ENCODE peak calls at places on chromosome 15, in six cellular contexts. One of them, this sample, is unnamed.

GRCh38 chr15:99283739-99284138 is 32.5 kb downstream of the LRRC28 start:
- DNase-seq in endothelial cell of umbilical vein: peak; percentile 42
- DNase-seq in sigmoid colon: no peak
- DNase-seq in nephron progenitor cell: no peak
- DNase-seq in fibroblast of villous mesenchyme: no peak
- DNase-seq in body of pancreas: no peak
- DNase-seq in this sample: no peak

GRCh38 chr15:70596354-70597055 is 166.9 kb downstream of the UACA start:
- DNase-seq in endothelial cell of umbilical vein: peak; percentile 8
- DNase-seq in sigmoid colon: no peak
- DNase-seq in nephron progenitor cell: no peak
- DNase-seq in fibroblast of villous mesenchyme: peak; percentile 74
- DNase-seq in body of pancreas: no peak
- DNase-seq in this sample: no peak

GRCh38 chr15:98503970-98504369 is 144.4 kb upstream of the IGF1R start:
- DNase-seq in endothelial cell of umbilical vein: no peak
- DNase-seq in sigmoid colon: no peak
- DNase-seq in nephron progenitor cell: no peak
- DNase-seq in fibroblast of villous mesenchyme: peak; percentile 82
- DNase-seq in body of pancreas: peak; percentile 10
- DNase-seq in this sample: no peak

GRCh38 chr15:29911705-29912104 is 89.4 kb upstream of the TJP1 start:
- DNase-seq in endothelial cell of umbilical vein: no peak
- DNase-seq in sigmoid colon: no peak
- DNase-seq in nephron progenitor cell: no peak
- DNase-seq in fibroblast of villous mesenchyme: no peak
- DNase-seq in body of pancreas: no peak
- DNase-seq in this sample: no peak

GRCh38 chr15:83092309-83092976 is 15.0 kb upstream of the TM6SF1 start:
- DNase-seq in endothelial cell of umbilical vein: peak; percentile 95
- DNase-seq in sigmoid colon: peak; percentile 73
- DNase-seq in nephron progenitor cell: no peak
- DNase-seq in fibroblast of villous mesenchyme: peak; percentile 42
- DNase-seq in body of pancreas: peak; percentile 68
- DNase-seq in this sample: no peak

GRCh38 chr15:42289166-42289565 is 15.9 kb upstream of the TMEM87A start:
- DNase-seq in endothelial cell of umbilical vein: no peak
- DNase-seq in sigmoid colon: no peak
- DNase-seq in nephron progenitor cell: no peak
- DNase-seq in fibroblast of villous mesenchyme: no peak
- DNase-seq in body of pancreas: no peak
- DNase-seq in this sample: no peak

GRCh38 chr15:69570997-69571396 is 118.4 kb downstream of the RPLP1 start:
- DNase-seq in endothelial cell of umbilical vein: no peak
- DNase-seq in sigmoid colon: no peak
- DNase-seq in nephron progenitor cell: no peak
- DNase-seq in fibroblast of villous mesenchyme: no peak
- DNase-seq in body of pancreas: no peak
- DNase-seq in this sample: no peak

GRCh38 chr15:33201376-33202189 is 7.1 kb upstream of the FMN1 start:
- DNase-seq in endothelial cell of umbilical vein: peak; percentile 21
- DNase-seq in sigmoid colon: no peak
- DNase-seq in nephron progenitor cell: peak; percentile 21
- DNase-seq in fibroblast of villous mesenchyme: peak; percentile 34
- DNase-seq in body of pancreas: peak; percentile 75
- DNase-seq in this sample: no peak

GRCh38 chr15:82870727-82871576 is 61.5 kb downstream of the WHAMM start:
- DNase-seq in endothelial cell of umbilical vein: no peak
- DNase-seq in sigmoid colon: no peak
- DNase-seq in nephron progenitor cell: no peak
- DNase-seq in fibroblast of villous mesenchyme: no peak
- DNase-seq in body of pancreas: peak; percentile 60
- DNase-seq in this sample: no peak

GRCh38 chr15:68614621-68615035 is 35.8 kb downstream of the CORO2B start:
- DNase-seq in endothelial cell of umbilical vein: no peak
- DNase-seq in sigmoid colon: peak; percentile 75
- DNase-seq in nephron progenitor cell: peak; percentile 59
- DNase-seq in fibroblast of villous mesenchyme: no peak
- DNase-seq in body of pancreas: no peak
- DNase-seq in this sample: peak; percentile 84

GRCh38 chr15:30023798-30024295 is 58.9 kb upstream of the GOLGA8J start:
- DNase-seq in endothelial cell of umbilical vein: peak; percentile 51
- DNase-seq in sigmoid colon: no peak
- DNase-seq in nephron progenitor cell: no peak
- DNase-seq in fibroblast of villous mesenchyme: peak; percentile 45
- DNase-seq in body of pancreas: no peak
- DNase-seq in this sample: no peak

GRCh38 chr15:89333011-89333860 is 1.4 kb downstream of the POLG start:
- DNase-seq in endothelial cell of umbilical vein: no peak
- DNase-seq in sigmoid colon: peak; percentile 61
- DNase-seq in nephron progenitor cell: peak; percentile 18
- DNase-seq in fibroblast of villous mesenchyme: no peak
- DNase-seq in body of pancreas: no peak
- DNase-seq in this sample: peak; percentile 93

GRCh38 chr15:42364529-42364928 is 5.2 kb downstream of the CAPN3 start:
- DNase-seq in endothelial cell of umbilical vein: peak; percentile 76
- DNase-seq in sigmoid colon: no peak
- DNase-seq in nephron progenitor cell: no peak
- DNase-seq in fibroblast of villous mesenchyme: no peak
- DNase-seq in body of pancreas: peak; percentile 22
- DNase-seq in this sample: no peak

GRCh38 chr15:61794276-61794675 is 266.0 kb downstream of the VPS13C start:
- DNase-seq in endothelial cell of umbilical vein: no peak
- DNase-seq in sigmoid colon: no peak
- DNase-seq in nephron progenitor cell: no peak
- DNase-seq in fibroblast of villous mesenchyme: peak; percentile 28
- DNase-seq in body of pancreas: no peak
- DNase-seq in this sample: no peak

GRCh38 chr15:38374477-38374876 is 79.5 kb upstream of the FAM98B start:
- DNase-seq in endothelial cell of umbilical vein: no peak
- DNase-seq in sigmoid colon: no peak
- DNase-seq in nephron progenitor cell: no peak
- DNase-seq in fibroblast of villous mesenchyme: no peak
- DNase-seq in body of pancreas: no peak
- DNase-seq in this sample: no peak

GRCh38 chr15:67063689-67064606 is 1.5 kb upstream of the SMAD3 start:
- DNase-seq in endothelial cell of umbilical vein: no peak
- DNase-seq in sigmoid colon: no peak
- DNase-seq in nephron progenitor cell: peak; percentile 49
- DNase-seq in fibroblast of villous mesenchyme: peak; percentile 73
- DNase-seq in body of pancreas: peak; percentile 70
- DNase-seq in this sample: no peak

GRCh38 chr15:34855397-34855796 is 60.0 kb upstream of the ACTC1 start:
- DNase-seq in endothelial cell of umbilical vein: peak; percentile 91
- DNase-seq in sigmoid colon: no peak
- DNase-seq in nephron progenitor cell: no peak
- DNase-seq in fibroblast of villous mesenchyme: peak; percentile 52
- DNase-seq in body of pancreas: no peak
- DNase-seq in this sample: no peak

GRCh38 chr15:31598620-31599019 is 272.0 kb downstream of the KLF13 start:
- DNase-seq in endothelial cell of umbilical vein: no peak
- DNase-seq in sigmoid colon: no peak
- DNase-seq in nephron progenitor cell: peak; percentile 50
- DNase-seq in fibroblast of villous mesenchyme: no peak
- DNase-seq in body of pancreas: no peak
- DNase-seq in this sample: no peak

GRCh38 chr15:74264081-74264501 is 28.0 kb downstream of the CCDC33 start:
- DNase-seq in endothelial cell of umbilical vein: no peak
- DNase-seq in sigmoid colon: no peak
- DNase-seq in nephron progenitor cell: no peak
- DNase-seq in fibroblast of villous mesenchyme: no peak
- DNase-seq in body of pancreas: no peak
- DNase-seq in this sample: no peak

GRCh38 chr15:90497912-90498311 is 31.8 kb upstream of the CRTC3 start:
- DNase-seq in endothelial cell of umbilical vein: no peak
- DNase-seq in sigmoid colon: no peak
- DNase-seq in nephron progenitor cell: peak; percentile 3
- DNase-seq in fibroblast of villous mesenchyme: no peak
- DNase-seq in body of pancreas: no peak
- DNase-seq in this sample: no peak

DNA sequence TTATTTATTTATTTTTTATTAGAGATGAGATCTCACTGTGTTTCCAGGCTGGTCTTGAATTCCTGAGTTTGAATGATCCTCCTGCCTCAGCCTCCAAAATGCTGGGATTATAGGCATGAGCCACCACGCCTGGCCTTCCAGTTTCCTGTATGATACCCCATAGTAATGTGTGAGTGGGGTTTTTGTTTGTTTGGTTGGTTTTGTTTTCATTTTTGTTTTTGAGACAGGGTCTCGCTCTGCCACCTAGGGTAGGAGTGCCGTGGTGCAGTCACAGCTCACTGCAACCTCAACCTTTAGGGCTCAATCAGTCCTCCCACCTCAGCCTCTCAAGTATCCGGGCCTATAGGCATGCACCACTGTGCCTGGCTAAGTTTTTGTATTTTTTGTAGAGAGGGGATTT is 30.9 kb downstream of the GOLM2 start:
- DNase-seq in endothelial cell of umbilical vein: no peak
- DNase-seq in sigmoid colon: no peak
- DNase-seq in nephron progenitor cell: no peak
- DNase-seq in fibroblast of villous mesenchyme: no peak
- DNase-seq in body of pancreas: no peak
- DNase-seq in this sample: no peak
- TF ChIP-seq CTCF in endothelial cell of umbilical vein: no peak
- TF ChIP-seq CTCF in sigmoid colon: no peak
- TF ChIP-seq CTCF in nephron progenitor cell: no peak
- TF ChIP-seq CTCF in fibroblast of villous mesenchyme: no peak
- TF ChIP-seq CTCF in body of pancreas: no peak
- TF ChIP-seq CTCF in this sample: no peak

DNA sequence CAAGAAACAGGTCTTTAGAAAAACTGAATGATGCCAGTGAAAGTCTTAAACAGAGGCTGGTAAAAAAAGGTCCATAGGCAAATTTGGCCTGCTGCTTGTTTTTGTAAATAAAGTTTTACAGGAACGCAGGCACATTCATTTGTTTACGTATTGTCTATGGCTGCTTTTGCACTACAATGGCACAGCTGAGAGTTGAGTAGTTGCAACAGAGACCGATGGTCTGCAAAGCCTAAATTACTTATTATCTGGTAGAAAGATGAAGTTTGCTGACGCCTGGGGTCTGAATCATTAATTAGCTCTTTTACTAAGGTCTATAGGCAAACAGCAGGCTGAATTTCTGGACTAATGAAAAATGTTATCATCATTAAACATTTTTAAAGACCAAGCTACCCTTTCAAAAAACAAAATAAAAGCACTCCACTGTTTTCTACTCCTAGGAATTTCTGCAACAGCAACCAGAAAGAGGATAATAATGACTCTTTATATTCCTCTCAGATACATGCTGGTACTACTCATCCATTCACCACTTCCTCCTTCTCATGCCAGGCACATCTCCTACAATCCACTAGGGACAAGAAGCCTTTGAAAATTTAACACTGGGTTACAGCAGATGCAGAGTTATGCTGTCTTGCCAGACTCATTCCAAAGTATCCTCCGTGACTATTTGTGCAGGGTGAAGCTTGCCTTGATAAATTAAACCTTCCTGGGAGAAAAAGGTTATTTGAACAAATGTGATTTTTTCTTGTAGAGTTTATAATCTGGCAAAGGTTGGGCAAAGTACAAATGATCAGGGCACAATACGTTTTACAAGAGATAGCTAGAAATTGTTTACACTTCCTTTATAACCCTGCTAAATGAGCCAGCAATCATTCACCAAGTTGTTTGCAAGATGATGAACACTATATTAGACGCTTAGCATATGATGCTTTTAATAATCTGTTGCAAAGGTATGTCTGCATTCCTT is 6.0 kb downstream of the GATM start:
- DNase-seq in endothelial cell of umbilical vein: no peak
- DNase-seq in sigmoid colon: no peak
- DNase-seq in nephron progenitor cell: no peak
- DNase-seq in fibroblast of villous mesenchyme: no peak
- DNase-seq in body of pancreas: peak; percentile 59
- DNase-seq in this sample: no peak
- TF ChIP-seq CTCF in endothelial cell of umbilical vein: no peak
- TF ChIP-seq CTCF in sigmoid colon: no peak
- TF ChIP-seq CTCF in nephron progenitor cell: no peak
- TF ChIP-seq CTCF in fibroblast of villous mesenchyme: no peak
- TF ChIP-seq CTCF in body of pancreas: peak; percentile 25
- TF ChIP-seq CTCF in this sample: no peak

GRCh38 chr15:60326824-60327654 is 70.7 kb downstream of the ANXA2 start:
- DNase-seq in endothelial cell of umbilical vein: peak; percentile 74
- DNase-seq in sigmoid colon: no peak
- DNase-seq in nephron progenitor cell: peak; percentile 30
- DNase-seq in fibroblast of villous mesenchyme: peak; percentile 59
- DNase-seq in body of pancreas: peak; percentile 38
- DNase-seq in this sample: no peak
- TF ChIP-seq CTCF in endothelial cell of umbilical vein: peak; percentile 64
- TF ChIP-seq CTCF in sigmoid colon: peak; percentile 36
- TF ChIP-seq CTCF in nephron progenitor cell: peak; percentile 97
- TF ChIP-seq CTCF in fibroblast of villous mesenchyme: peak; percentile 85
- TF ChIP-seq CTCF in body of pancreas: peak; percentile 80
- TF ChIP-seq CTCF in this sample: peak; percentile 96

GRCh38 chr15:84818221-84819131 is 1.3 kb downstream of the ALPK3 start:
- DNase-seq in endothelial cell of umbilical vein: peak; percentile 91
- DNase-seq in sigmoid colon: no peak
- DNase-seq in nephron progenitor cell: no peak
- DNase-seq in fibroblast of villous mesenchyme: peak; percentile 34
- DNase-seq in body of pancreas: peak; percentile 83
- DNase-seq in this sample: no peak
- TF ChIP-seq CTCF in endothelial cell of umbilical vein: no peak
- TF ChIP-seq CTCF in sigmoid colon: no peak
- TF ChIP-seq CTCF in nephron progenitor cell: no peak
- TF ChIP-seq CTCF in fibroblast of villous mesenchyme: no peak
- TF ChIP-seq CTCF in body of pancreas: no peak
- TF ChIP-seq CTCF in this sample: peak; percentile 9

DNA sequence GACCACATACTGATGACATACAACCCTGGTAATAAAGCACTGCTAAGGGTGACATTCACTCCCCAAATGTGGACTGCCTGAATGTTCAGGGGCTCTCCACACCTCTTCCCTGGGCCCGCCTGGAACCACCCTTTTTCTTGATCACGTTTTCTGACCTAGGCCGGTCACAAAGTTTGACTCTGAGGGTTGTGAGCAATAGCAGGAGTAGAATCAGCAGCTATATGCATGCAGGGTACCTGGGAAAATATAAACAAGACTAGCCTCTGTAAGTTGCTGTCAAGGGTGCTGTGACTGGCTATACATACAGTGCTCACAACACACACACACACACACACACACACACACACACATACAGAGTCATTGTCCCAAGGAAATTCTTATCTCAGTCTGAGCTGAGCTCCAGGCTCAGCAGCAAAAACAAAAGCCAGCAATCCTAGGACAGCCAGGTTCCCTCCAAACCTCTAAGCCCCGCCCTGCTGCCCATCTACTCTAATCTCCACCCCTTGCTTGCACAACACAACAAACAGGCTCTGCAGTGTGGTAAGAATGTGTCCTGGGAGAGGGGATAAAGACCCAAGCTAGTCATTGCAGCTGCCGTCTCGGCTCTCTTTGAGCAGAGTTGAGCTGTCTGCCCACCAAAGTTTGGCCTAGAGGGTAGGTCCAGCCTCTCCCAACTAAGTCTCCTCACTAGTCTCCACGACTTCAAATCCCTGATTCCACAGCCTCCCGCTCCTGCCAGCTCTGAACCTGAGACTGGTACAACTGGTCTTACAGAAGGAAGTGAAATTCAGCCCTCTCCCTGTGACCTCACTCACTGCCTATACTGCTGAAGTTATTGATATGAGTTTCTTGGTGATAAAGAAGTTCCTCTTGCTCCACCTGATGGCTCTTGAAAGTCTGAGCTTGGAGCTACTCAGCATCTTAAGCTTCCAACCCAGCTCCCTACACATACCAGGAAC is 2.2 kb downstream of the BMF start:
- DNase-seq in endothelial cell of umbilical vein: no peak
- DNase-seq in sigmoid colon: peak; percentile 88
- DNase-seq in nephron progenitor cell: peak; percentile 35
- DNase-seq in fibroblast of villous mesenchyme: peak; percentile 90
- DNase-seq in body of pancreas: peak; percentile 94
- DNase-seq in this sample: no peak
- TF ChIP-seq CTCF in endothelial cell of umbilical vein: no peak
- TF ChIP-seq CTCF in sigmoid colon: no peak
- TF ChIP-seq CTCF in nephron progenitor cell: no peak
- TF ChIP-seq CTCF in fibroblast of villous mesenchyme: no peak
- TF ChIP-seq CTCF in body of pancreas: no peak
- TF ChIP-seq CTCF in this sample: no peak

This sample was measured in chondrocyte.